ENCODE peak calls at places on chromosomes 5 and 9, in four cellular contexts. M, P, E and T are unnamed samples.

GRCh38 chr5:170353011-170353890 is 35.9 kb downstream of the KCNMB1 start:
- DNase-seq in M (no peak), P (no peak), E (no peak), T (no peak)

GRCh38 chr9:129309906-129310305 is 131.8 kb upstream of the IER5L start:
- DNase-seq in M (no peak), P (no peak), E (peak), T (no peak)

GRCh38 chr5:10455273-10455670 is 13.6 kb downstream of the ROPN1L start:
- DNase-seq in M (no peak), P (no peak), E (no peak), T (no peak)

GRCh38 chr9:92468206-92468605 is 14.1 kb downstream of the ASPN start:
- DNase-seq in M (no peak), P (no peak), E (no peak), T (no peak)

GRCh38 chr5:71587709-71588532 is 781 bp downstream of the MCCC2 start:
- DNase-seq in M (no peak), P (no peak), E (no peak), T (no peak)

GRCh38 chr5:78731884-78732283 is 83.3 kb upstream of the LHFPL2 start:
- DNase-seq in M (no peak), P (no peak), E (no peak), T (no peak)

GRCh38 chr9:88256216-88256615 is 117.9 kb upstream of the SPATA31C2 start:
- DNase-seq in M (no peak), P (no peak), E (no peak), T (no peak)

GRCh38 chr5:33713087-33713486 is 178.7 kb downstream of the ADAMTS12 start:
- DNase-seq in M (no peak), P (no peak), E (no peak), T (no peak)

GRCh38 chr5:1542755-1543154 is 19.0 kb upstream of the LPCAT1 start:
- DNase-seq in M (no peak), P (peak), E (peak), T (no peak)

GRCh38 chr9:128632066-128632465 is 24.6 kb downstream of the DYNC2I2 start:
- DNase-seq in M (no peak), P (no peak), E (no peak), T (no peak)

GRCh38 chr5:131481569-131481968 is 153.5 kb downstream of the RAPGEF6 start:
- DNase-seq in M (no peak), P (no peak), E (no peak), T (no peak)

GRCh38 chr5:65326912-65327311 is 154.8 kb downstream of the ADAMTS6 start:
- DNase-seq in M (no peak), P (no peak), E (no peak), T (no peak)

GRCh38 chr9:107733530-107733907 is 243.9 kb upstream of the KLF4 start:
- DNase-seq in M (no peak), P (no peak), E (no peak), T (no peak)

GRCh38 chr9:83130541-83130940 is 67.6 kb upstream of the RASEF start:
- DNase-seq in M (no peak), P (peak), E (no peak), T (no peak)

GRCh38 chr9:85960688-85961093 is 19.7 kb downstream of the NAA35 start:
- DNase-seq in M (no peak), P (no peak), E (no peak), T (no peak)

GRCh38 chr9:85900504-85901201 is 40.3 kb upstream of the NAA35 start:
- DNase-seq in M (peak), P (no peak), E (peak), T (peak)

GRCh38 chr9:7097785-7098420 is 340.1 kb downstream of the KDM4C start:
- DNase-seq in M (no peak), P (no peak), E (no peak), T (no peak)

GRCh38 chr9:114621975-114622609 is 11.0 kb downstream of the TMEM268 start:
- DNase-seq in M (no peak), P (no peak), E (no peak), T (no peak)

GRCh38 chr9:70411141-70411929 is 3.1 kb downstream of the KLF9 start:
- DNase-seq in M (no peak), P (no peak), E (peak), T (peak)

GRCh38 chr5:34698754-34699153 is 42.6 kb downstream of the RAI14 start:
- DNase-seq in M (no peak), P (no peak), E (no peak), T (no peak)

GRCh38 chr9:77432053-77432452 is 216.1 kb downstream of the GNA14 start:
- DNase-seq in M (no peak), P (no peak), E (no peak), T (no peak)

GRCh38 chr9:120579139-120579749 is 723 bp downstream of the CDK5RAP2 start:
- DNase-seq in M (peak), P (no peak), E (no peak), T (no peak)

GRCh38 chr5:174533771-174534221 is 190.6 kb upstream of the MSX2 start:
- DNase-seq in M (no peak), P (peak), E (no peak), T (no peak)

GRCh38 chr5:138927539-138927938 is 52.4 kb upstream of the LRRTM2 start:
- DNase-seq in M (no peak), P (no peak), E (no peak), T (no peak)

GRCh38 chr5:136020383-136021015 is 8.3 kb upstream of the TGFBI start:
- DNase-seq in M (no peak), P (peak), E (peak), T (no peak)

GRCh38 chr9:4382722-4383317 is 83.0 kb upstream of the GLIS3 start:
- DNase-seq in M (no peak), P (no peak), E (no peak), T (no peak)

GRCh38 chr9:130213898-130214761 is 41.9 kb downstream of the NCS1 start:
- DNase-seq in M (no peak), P (no peak), E (no peak), T (no peak)

GRCh38 chr5:123285122-123286011 is 137.8 kb downstream of the CEP120 start:
- DNase-seq in M (no peak), P (no peak), E (no peak), T (no peak)

GRCh38 chr5:171630047-171630669 is 155.5 kb upstream of the SMIM23 start:
- DNase-seq in M (no peak), P (no peak), E (peak), T (no peak)

GRCh38 chr9:127467621-127468020 is 16.3 kb downstream of the LRSAM1 start:
- DNase-seq in M (no peak), P (no peak), E (no peak), T (no peak)

GRCh38 chr5:75668988-75669760 is 48.1 kb downstream of the POC5 start:
- DNase-seq in M (peak), P (no peak), E (peak), T (peak)